ENCODE peak calls at places on chromosomes 16 and 17, in four cellular contexts. D is SK-N-SH, E is K562, M is HepG2. V is an unnamed sample.

GRCh38 chr16:82185012-82185411 is 15.0 kb upstream of the MPHOSPH6 start:
- DNase-seq in E (no peak), M (no peak), D (no peak), V (no peak)

GRCh38 chr17:45282683-45283644 is 21.1 kb upstream of the SPATA32 start:
- DNase-seq in E (no peak), D (no peak), M (no peak), V (no peak)

GRCh38 chr16:28182183-28182582 is 29.6 kb downstream of the XPO6 start:
- DNase-seq in D (no peak), M (no peak), E (no peak), V (no peak)

GRCh38 chr16:57694556-57695377 is at the start of gene DRC7:
- DNase-seq in D (peak), M (peak), E (peak), V (peak)

GRCh38 chr17:77124192-77124908 is 16.4 kb upstream of the SEC14L1 start:
- DNase-seq in D (no peak), E (no peak), M (no peak), V (no peak)

GRCh38 chr17:45388604-45389325 is 43.9 kb downstream of the ARHGAP27 start:
- DNase-seq in M (no peak), D (no peak), E (no peak), V (no peak)

GRCh38 chr17:59154721-59155438 is at the start of gene SKA2:
- DNase-seq in D (peak), E (peak), M (no peak), V (peak)

GRCh38 chr16:21263640-21264211 is 14.4 kb downstream of the CRYM start:
- DNase-seq in M (peak), D (peak), E (no peak), V (no peak)

GRCh38 chr17:61218438-61218837 is 181.2 kb upstream of the TBX2 start:
- DNase-seq in M (no peak), D (no peak), E (no peak), V (no peak)

GRCh38 chr17:72945468-72945867 is 147.0 kb downstream of the SLC39A11 start:
- DNase-seq in D (no peak), E (no peak), M (no peak), V (no peak)

GRCh38 chr16:23504453-23505179 is 5.7 kb downstream of the GGA2 start:
- DNase-seq in E (peak), M (peak), D (peak), V (no peak)

GRCh38 chr16:9297437-9298113 is 206.1 kb downstream of the HAPSTR1 start:
- DNase-seq in M (peak), E (peak), D (peak), V (peak)

GRCh38 chr16:54171855-54172537 is 114.6 kb downstream of the IRX3 start:
- DNase-seq in M (peak), E (no peak), D (no peak), V (no peak)

GRCh38 chr16:51151951-51152663 is 1.0 kb upstream of the SALL1 start:
- DNase-seq in D (peak), M (peak), E (no peak), V (peak)

GRCh38 chr16:21260870-21261791 is 17.0 kb downstream of the CRYM start:
- DNase-seq in D (no peak), E (peak), M (peak), V (no peak)

GRCh38 chr17:79760197-79760906 is 17.6 kb upstream of the CBX2 start:
- DNase-seq in D (no peak), M (peak), E (no peak), V (no peak)

GRCh38 chr16:875182-876040 is 74.9 kb upstream of the GNG13 start:
- DNase-seq in M (no peak), D (no peak), E (no peak), V (no peak)

GRCh38 chr17:2042355-2042929 is 620 bp downstream of the OVCA2 start:
- DNase-seq in D (peak), E (peak), M (no peak), V (no peak)

GRCh38 chr16:974606-975312 is 4.0 kb upstream of the LMF1 start:
- DNase-seq in E (no peak), M (no peak), D (peak), V (no peak)

GRCh38 chr17:10557422-10557821 is 8.0 kb upstream of the MYH2 start:
- DNase-seq in M (no peak), D (no peak), E (no peak), V (no peak)

GRCh38 chr16:17921357-17921978 is 415.1 kb downstream of the NPIPA8 start:
- DNase-seq in E (peak), M (peak), D (peak), V (peak)

GRCh38 chr17:68459030-68459376 is 1.7 kb upstream of the WIPI1 start:
- DNase-seq in E (no peak), M (no peak), D (no peak), V (no peak)

GRCh38 chr16:14375132-14375491 is 254.9 kb downstream of the PARN start:
- DNase-seq in M (no peak), D (no peak), E (no peak), V (no peak)

GRCh38 chr16:17578921-17579876 is 108.4 kb upstream of the XYLT1 start:
- DNase-seq in E (peak), D (peak), M (peak), V (peak)

GRCh38 chr16:48330133-48330846 is 54.9 kb downstream of the SIAH1 start:
- DNase-seq in D (no peak), M (no peak), E (no peak), V (no peak)
- TF ChIP-seq FOXJ3 in D (no peak), M (no peak), E (no peak), V (no peak)

GRCh38 chr17:52378860-52379259 is 220.3 kb upstream of the CA10 start:
- DNase-seq in M (peak), E (no peak), D (no peak), V (no peak)

GRCh38 chr17:52384695-52385094 is 226.2 kb upstream of the CA10 start:
- DNase-seq in D (no peak), M (no peak), E (no peak), V (no peak)

GRCh38 chr17:52388941-52389340 is 230.4 kb upstream of the CA10 start:
- DNase-seq in M (no peak), E (no peak), D (no peak), V (no peak)

GRCh38 chr17:52383493-52384100 is 225.1 kb upstream of the CA10 start:
- DNase-seq in E (peak), M (peak), D (peak), V (peak)
- TF ChIP-seq USF2 in E (no peak), M (no peak), D (no peak), V (no peak)

DNA sequence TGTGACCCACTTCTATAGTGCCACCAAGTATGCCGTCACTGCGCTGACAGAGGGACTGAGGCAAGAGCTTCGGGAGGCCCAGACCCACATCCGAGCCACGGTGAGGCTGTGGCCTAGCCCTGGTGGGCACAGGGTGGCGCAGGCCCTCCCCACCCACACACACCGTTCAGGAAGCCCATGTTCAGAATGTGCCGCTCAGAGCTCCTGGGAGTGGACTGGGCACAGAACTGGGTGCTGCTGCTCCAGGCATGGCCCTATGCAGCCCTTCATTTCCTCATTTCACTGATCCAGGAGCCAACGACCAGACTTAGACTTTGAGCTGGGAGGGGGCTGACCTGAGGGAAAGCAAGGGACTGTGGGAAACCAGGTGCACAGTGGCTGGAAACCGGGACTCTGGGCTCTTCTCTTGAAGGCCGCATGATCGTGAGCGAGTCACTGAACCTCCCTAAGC is 2.4 kb upstream of the MRM1 start:
- DNase-seq in E (no peak), D (no peak), M (no peak), V (no peak)
- TF ChIP-seq FOXJ3 in E (no peak), D (no peak), M (no peak), V (no peak)

GRCh38 chr16:29815793-29816693 is at the start of gene PAGR1:
- DNase-seq in D (peak), E (peak), M (peak), V (peak)

GRCh38 chr16:29814592-29814991 is 1.4 kb upstream of the PAGR1 start:
- DNase-seq in E (no peak), M (no peak), D (no peak), V (no peak)

GRCh38 chr16:29816694-29817441 is 916 bp downstream of the PAGR1 start:
- DNase-seq in D (peak), E (peak), M (peak), V (peak)

GRCh38 chr16:29813644-29814562 is 1.9 kb downstream of the PRRT2 start:
- DNase-seq in M (no peak), E (no peak), D (no peak), V (no peak)

DNA sequence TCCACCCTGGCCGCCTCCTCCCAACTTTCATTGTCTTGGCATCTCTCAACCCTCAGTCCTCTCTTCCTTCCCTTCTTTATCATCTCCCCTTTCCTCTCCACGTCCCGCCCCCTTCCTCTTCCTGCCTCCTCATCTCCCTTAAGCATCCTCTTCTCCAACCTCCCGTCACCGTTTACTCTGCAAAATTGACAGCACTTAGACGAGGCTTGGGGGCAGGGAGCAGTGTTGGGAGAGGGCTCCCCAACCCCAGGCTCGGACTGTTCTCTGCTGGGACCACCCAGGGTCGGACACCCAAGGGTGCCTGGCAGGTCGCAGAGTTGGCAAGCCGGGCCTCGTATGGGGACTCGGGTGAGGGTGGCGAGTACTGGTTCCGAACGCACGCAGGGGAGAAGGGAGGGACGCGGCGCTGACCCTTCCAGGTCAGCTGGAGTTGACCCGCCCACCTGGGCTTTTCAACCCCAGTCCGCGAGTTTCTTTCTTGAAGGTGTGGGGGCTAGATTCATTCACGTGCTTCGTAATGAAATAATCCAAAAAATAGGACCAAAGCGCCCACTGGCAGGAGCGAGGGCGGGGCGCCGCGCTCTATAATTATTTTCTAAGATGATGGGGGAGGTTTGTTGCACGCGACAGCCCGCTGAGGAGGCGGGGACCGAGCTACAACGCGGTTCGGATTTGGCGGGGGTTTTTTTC is 775 bp upstream of the PAGR1 start:
- DNase-seq in M (no peak), D (no peak), E (no peak), V (peak)
- TF ChIP-seq USF2 in M (no peak), D (no peak), E (no peak), V (no peak)

GRCh38 chr17:30091771-30092170 is 24.8 kb upstream of the NSRP1 start:
- DNase-seq in M (no peak), E (no peak), D (no peak), V (no peak)
- TF ChIP-seq FOXJ3 in M (no peak), E (no peak), D (no peak), V (no peak)

DNA sequence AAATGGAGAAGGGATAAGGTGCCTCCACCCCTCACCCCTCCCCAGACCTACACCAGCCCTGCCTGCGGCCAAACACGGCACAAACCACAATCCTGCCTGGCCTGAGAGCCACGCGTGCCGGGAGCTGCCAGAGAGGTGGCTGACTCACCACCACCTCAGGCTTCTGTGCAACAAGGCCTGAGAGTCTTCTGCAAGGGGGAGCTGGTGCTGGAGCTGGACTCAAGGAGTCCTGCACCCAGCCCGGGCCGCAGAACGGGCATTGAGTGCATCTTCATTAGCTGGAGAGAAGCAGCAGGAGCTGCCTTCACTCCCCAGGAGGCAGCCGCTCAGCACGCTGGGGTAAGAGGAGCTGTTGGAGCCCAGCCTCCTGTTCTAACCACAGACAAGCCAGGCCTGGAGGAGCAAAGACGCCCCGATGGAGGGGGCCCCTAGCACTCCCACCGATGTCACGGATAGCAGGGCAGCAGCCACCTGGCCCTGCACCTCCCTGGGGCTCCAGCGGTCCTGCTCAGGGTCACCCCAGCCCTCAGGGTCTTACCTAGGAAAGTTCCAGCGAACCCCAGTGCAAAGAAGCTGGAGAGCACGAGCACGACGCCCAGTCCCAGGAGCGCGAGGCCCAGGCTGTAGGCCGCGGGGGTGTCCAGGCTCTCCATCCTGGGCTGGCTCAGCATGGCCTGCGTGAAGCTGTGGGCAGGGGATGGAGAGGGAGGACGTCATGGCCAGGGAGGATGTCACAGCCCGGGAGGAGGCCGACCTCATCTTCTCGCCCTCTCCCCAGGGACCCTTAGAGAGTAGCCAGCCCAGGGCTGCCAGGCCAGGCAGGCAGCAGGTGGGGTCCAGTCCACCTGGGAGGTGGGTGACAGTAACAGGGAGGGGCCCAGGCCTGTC is 16.0 kb upstream of the RASD1 start:
- DNase-seq in D (no peak), E (peak), M (no peak), V (no peak)
- TF ChIP-seq USF2 in D (no peak), E (no peak), M (no peak), V (no peak)

GRCh38 chr17:8369944-8370343 is 6.6 kb downstream of the KRABD2 start:
- DNase-seq in D (no peak), M (no peak), E (no peak), V (no peak)
- TF ChIP-seq FOXJ3 in D (no peak), M (no peak), E (no peak), V (no peak)

DNA sequence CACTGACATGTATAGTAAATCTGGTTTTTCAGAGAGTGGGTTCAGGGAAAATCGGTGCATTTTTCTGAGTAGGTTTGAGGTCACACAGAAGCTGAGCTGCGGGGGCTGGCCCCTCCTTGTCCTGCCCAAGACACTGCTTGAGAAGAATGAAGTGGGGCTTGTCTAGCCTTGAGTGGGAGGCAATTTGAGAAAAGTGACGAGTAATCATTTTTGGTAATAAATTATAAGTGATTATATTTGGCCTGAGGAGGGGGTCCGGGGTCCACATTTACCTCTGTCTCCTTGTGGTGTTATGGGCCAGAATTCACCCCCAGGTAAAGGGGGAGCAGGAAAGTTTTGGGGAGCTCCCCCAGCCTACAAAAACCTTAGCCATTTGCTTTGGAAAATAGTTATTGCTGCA is 28.1 kb downstream of the WFDC1 start:
- DNase-seq in E (no peak), M (no peak), D (no peak), V (no peak)
- TF ChIP-seq USF2 in E (no peak), M (no peak), D (no peak), V (no peak)

GRCh38 chr17:29686998-29687397 is 64.3 kb upstream of the CORO6 start:
- DNase-seq in M (no peak), D (no peak), E (no peak), V (no peak)
- TF ChIP-seq FOXJ3 in M (no peak), D (no peak), E (no peak), V (no peak)

GRCh38 chr17:70564006-70564620 is 394.8 kb downstream of the KCNJ2 start:
- DNase-seq in D (no peak), M (no peak), E (no peak), V (no peak)

GRCh38 chr17:70560471-70560870 is 391.1 kb downstream of the KCNJ2 start:
- DNase-seq in E (no peak), M (no peak), D (no peak), V (no peak)

GRCh38 chr17:70558821-70559220 is 389.5 kb downstream of the KCNJ2 start:
- DNase-seq in D (no peak), E (no peak), M (no peak), V (no peak)

GRCh38 chr17:70562137-70562536 is 392.8 kb downstream of the KCNJ2 start:
- DNase-seq in D (no peak), E (no peak), M (no peak), V (no peak)

DNA sequence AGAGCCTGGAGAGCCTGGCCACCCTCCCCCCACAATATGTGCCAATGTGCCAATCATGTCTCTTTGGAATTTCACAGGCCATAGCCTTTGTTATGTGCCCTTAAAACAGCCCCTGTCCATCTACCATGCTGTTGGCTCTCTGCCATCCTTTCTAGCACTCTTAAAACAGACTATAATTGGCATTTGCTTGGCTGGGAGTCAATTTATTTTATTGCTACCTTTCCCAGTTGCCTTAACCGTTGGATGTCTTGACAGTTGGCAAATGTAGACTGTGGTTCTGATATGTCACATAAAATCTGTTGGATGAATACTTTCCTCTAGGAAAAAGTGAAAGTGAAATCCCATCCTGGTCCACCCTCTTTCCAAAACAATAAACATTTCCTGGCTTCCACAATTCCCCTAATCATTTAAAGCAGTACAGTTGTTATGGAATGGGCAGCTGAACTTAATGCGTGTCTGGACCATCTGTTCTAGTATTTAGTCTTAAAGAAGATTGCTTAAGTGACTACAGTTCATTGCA is 394.0 kb downstream of the KCNJ2 start:
- DNase-seq in E (no peak), M (no peak), D (no peak), V (no peak)
- TF ChIP-seq USF2 in E (no peak), M (no peak), D (no peak), V (no peak)

V was measured in WTC11.